ENCODE peak calls at places on chromosomes 4 and X, in seven cellular contexts. O is IMR-90, I is H9, C is neuronal stem cell, S is H1, D is mesenchymal stem cell, X is trophoblast cell. E is an unnamed sample.

GRCh38 chr4:17605236-17605635 is 9.2 kb upstream of the MED28 start:
- DNase-seq in O (peak; percentile 19), X (no peak), D (no peak), S (no peak), I (no peak), C (no peak), E (no peak)

GRCh38 chr4:139535852-139536234 is 20.2 kb downstream of the SETD7 start:
- DNase-seq in I (no peak), X (no peak), O (no peak), D (no peak), C (no peak), S (no peak), E (no peak)

GRCh38 chr4:97910005-97910404 is 233.3 kb downstream of the STPG2 start:
- DNase-seq in S (no peak), D (no peak), O (no peak), I (peak; percentile 56), X (no peak), C (no peak), E (peak; percentile 68)

GRCh38 chr4:67396008-67396407 is 149.3 kb downstream of the CENPC start:
- DNase-seq in D (no peak), X (no peak), I (no peak), O (no peak), C (no peak), S (no peak), E (no peak)

GRCh38 chr4:180057891-180058643 is 2185.1 kb upstream of the TENM3 start:
- DNase-seq in X (peak; percentile 14), D (peak; percentile 40), I (peak; percentile 62), S (peak; percentile 72), O (no peak), C (peak; percentile 32), E (peak; percentile 70)

GRCh38 chr4:153488719-153489384 is 22.7 kb downstream of the TMEM131L start:
- DNase-seq in I (peak; percentile 54), D (no peak), X (no peak), S (no peak), O (no peak), C (no peak), E (no peak)

GRCh38 chr4:180669637-180670036 is 1573.6 kb upstream of the TENM3 start:
- DNase-seq in D (peak; percentile 16), O (peak; percentile 44), C (no peak), I (no peak), X (peak; percentile 75), S (no peak), E (peak; percentile 38)

GRCh38 chrX:108203540-108203939 is 112.0 kb downstream of the ATG4A start:
- DNase-seq in X (no peak), S (no peak), I (no peak), D (no peak), C (no peak), O (no peak), E (no peak)

GRCh38 chr4:158535130-158535614 is 13.5 kb downstream of the RXFP1 start:
- DNase-seq in X (peak; percentile 34), D (peak; percentile 55), I (no peak), C (no peak), S (no peak), O (peak; percentile 80), E (no peak)

GRCh38 chr4:168528131-168528949 is 31.5 kb downstream of the PALLD start:
- DNase-seq in S (no peak), I (no peak), D (peak; percentile 46), X (peak; percentile 87), O (peak; percentile 62), C (no peak), E (no peak)

GRCh38 chr4:25551608-25552007 is 104.0 kb upstream of the SLC34A2 start:
- DNase-seq in C (no peak), D (no peak), S (no peak), O (no peak), X (no peak), I (no peak), E (no peak)

GRCh38 chr4:140186651-140187315 is 32.8 kb upstream of the MAML3 start:
- DNase-seq in C (no peak), X (peak; percentile 75), I (no peak), S (no peak), D (peak; percentile 54), O (peak; percentile 67), E (no peak)

GRCh38 chr4:794911-795725 is 30.8 kb downstream of the CPLX1 start:
- DNase-seq in I (no peak), D (no peak), O (no peak), X (no peak), S (no peak), C (no peak), E (no peak)

GRCh38 chr4:93670434-93670833 is 158.1 kb upstream of the ATOH1 start:
- DNase-seq in X (no peak), S (no peak), C (no peak), I (no peak), D (no peak), O (no peak), E (no peak)

GRCh38 chr4:168621806-168622589 is 125.1 kb downstream of the PALLD start:
- DNase-seq in I (no peak), S (no peak), D (peak; percentile 59), C (no peak), X (peak; percentile 88), O (peak; percentile 90), E (no peak)

GRCh38 chr4:41022116-41022515 is 192.2 kb downstream of the APBB2 start:
- DNase-seq in O (no peak), I (no peak), S (no peak), C (no peak), D (no peak), X (no peak), E (no peak)

GRCh38 chrX:152832520-152832919 is 1.7 kb downstream of the NSDHL start:
- DNase-seq in S (no peak), I (no peak), D (no peak), C (no peak), X (no peak), O (no peak), E (no peak)

GRCh38 chr4:2788532-2789103 is 4.3 kb upstream of the SH3BP2 start:
- DNase-seq in O (peak; percentile 29), X (no peak), S (no peak), I (peak; percentile 21), C (no peak), D (no peak), E (no peak)

GRCh38 chr4:104897297-104897645 is 249.4 kb upstream of the TET2 start:
- DNase-seq in O (no peak), C (no peak), X (no peak), I (no peak), D (no peak), S (no peak), E (no peak)

GRCh38 chr4:139386421-139386820 is 67.5 kb upstream of the RAB33B start:
- DNase-seq in S (no peak), I (no peak), D (no peak), X (no peak), O (no peak), C (no peak), E (no peak)

GRCh38 chr4:1009647-1010521 is 1.5 kb upstream of the FGFRL1 start:
- DNase-seq in I (peak; percentile 73), X (peak; percentile 71), C (no peak), D (peak; percentile 53), S (peak; percentile 84), O (peak; percentile 36), E (peak; percentile 45)

DNA sequence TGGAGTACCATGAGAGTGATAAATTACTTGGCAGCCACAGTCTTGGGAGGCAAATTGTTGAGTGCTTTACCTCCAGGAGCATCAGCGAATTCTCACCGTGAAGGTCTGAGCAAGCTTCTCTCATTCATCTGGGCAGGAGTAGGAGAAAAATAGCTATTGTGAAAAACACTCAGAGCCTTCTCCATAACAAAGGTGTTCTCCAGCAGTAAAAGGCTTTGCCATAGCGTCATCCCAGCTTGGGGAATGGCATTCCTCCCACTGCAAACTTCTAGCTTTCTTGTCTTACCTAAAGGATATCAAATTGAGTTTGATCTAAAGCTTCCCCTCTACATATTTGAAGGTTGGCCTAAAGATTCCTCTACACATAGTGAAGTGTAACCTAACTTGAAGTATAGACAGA is 29.8 kb upstream of the MAGEA11 start:
- DNase-seq in X (peak; percentile 33), S (no peak), C (no peak), D (no peak), O (no peak), I (peak; percentile 53), E (peak; percentile 80)
- H3K18ac ChIP-seq in X (no peak overlapping the region), S (no peak overlapping the region), C (no peak overlapping the region), D (no peak overlapping the region), O (no peak overlapping the region), I (no peak overlapping the region), E (peak overlapping the region; percentile 75)

DNA sequence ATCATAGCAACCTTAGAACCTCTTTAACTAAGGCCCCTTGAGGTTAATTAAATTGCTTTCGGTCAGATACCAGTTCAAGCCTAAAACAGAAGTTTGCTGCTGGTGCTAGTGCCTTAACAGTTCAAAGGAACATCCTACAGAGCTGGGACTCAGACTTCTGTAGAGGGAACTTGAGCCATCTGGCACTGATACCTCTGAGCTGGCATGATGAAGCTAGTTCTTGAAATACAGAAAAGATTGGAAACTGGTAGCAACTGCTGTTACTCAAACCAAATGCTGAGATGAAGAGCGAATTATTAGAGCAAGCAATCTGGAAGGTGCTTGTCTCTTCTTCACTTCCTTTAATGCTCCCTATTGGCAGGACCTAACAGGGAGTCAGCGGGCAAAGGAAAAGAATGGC is 299.1 kb downstream of the PDGFC start:
- DNase-seq in I (no peak), C (no peak), X (no peak), O (no peak), S (no peak), D (peak; percentile 3), E (no peak)
- H4K8ac ChIP-seq in I (no peak overlapping the region), C (no peak overlapping the region), X (no peak overlapping the region), O (no peak overlapping the region), S (no peak overlapping the region), D (no peak overlapping the region), E (no peak overlapping the region)

DNA sequence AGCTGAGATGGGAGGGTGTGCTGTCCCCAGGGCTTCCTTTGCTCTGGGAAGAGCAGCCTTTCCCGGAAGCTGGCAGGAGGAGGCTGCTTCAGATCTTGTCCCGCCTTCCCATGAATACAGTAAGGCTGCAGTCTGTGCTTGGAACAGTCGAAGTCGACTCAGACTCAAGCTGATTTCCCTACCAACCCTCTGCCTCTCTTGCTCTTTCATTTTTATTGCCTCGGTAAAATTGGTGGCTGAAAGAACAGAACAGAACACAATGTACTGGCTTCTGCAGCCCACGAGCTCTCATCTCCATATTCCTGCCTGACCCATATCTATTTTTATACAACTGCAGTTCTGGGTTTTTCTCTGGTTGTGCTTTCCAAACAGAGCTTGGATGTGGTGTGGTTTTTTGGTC is 61.5 kb downstream of the ENPP6 start:
- DNase-seq in O (no peak), C (no peak), D (no peak), I (no peak), S (no peak), X (no peak), E (no peak)
- H3K9ac ChIP-seq in O (no peak overlapping the region), C (no peak overlapping the region), D (no peak overlapping the region), I (no peak overlapping the region), S (no peak overlapping the region), X (no peak overlapping the region), E (no peak overlapping the region)

GRCh38 chrX:12370444-12371089 is 232.3 kb downstream of the FRMPD4 start:
- DNase-seq in D (peak; percentile 43), S (no peak), O (peak; percentile 94), I (no peak), C (no peak), X (peak; percentile 74), E (peak; percentile 0)

GRCh38 chrX:12367254-12367653 is 229.0 kb downstream of the FRMPD4 start:
- DNase-seq in C (no peak), S (no peak), O (no peak), I (no peak), X (no peak), D (no peak), E (no peak)

DNA sequence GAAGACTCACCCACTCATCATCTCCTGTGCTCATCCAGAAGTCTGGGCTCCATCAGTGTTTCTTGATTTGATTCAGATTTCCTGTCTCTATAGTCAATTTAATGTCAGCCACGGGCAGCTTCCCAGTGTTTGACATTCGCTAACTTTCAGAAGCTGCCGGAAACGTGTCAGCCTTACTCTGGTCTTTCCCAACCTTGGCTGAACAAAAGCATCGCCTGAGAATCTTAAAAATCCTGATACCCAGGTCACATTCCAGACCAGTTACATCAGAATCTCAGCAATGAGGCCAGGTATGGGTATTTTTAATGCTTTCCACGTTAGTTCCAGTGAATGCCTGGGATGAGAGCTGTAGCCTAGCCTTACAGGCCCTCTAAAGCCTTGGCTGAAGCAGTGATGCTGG is 233.8 kb downstream of the FRMPD4 start:
- DNase-seq in D (no peak), I (no peak), S (no peak), C (no peak), X (peak; percentile 84), O (peak; percentile 68), E (peak; percentile 67)
- H3K18ac ChIP-seq in D (no peak overlapping the region), I (no peak overlapping the region), S (no peak overlapping the region), C (no peak overlapping the region), X (no peak overlapping the region), O (peak overlapping the region; percentile 88), E (no peak overlapping the region)